ENCODE peak calls at places on chromosomes 1 and 21, in four cellular contexts. J is Panc1, F is hepatocyte, E is HAP-1. H is an unnamed sample.

GRCh38 chr1:173243300-173243699 is 36.2 kb upstream of the TNFSF4 start:
- DNase-seq in E (no peak), F (no peak), J (no peak), H (no peak)

GRCh38 chr21:24223625-24224024 is 1383.7 kb downstream of the MRPL39 start:
- DNase-seq in F (no peak), E (no peak), J (no peak), H (no peak)

GRCh38 chr1:64934115-64934880 is 32.1 kb downstream of the JAK1 start:
- DNase-seq in F (peak; percentile 38), E (no peak), J (no peak), H (peak; percentile 56)

GRCh38 chr1:89629146-89629545 is 3.8 kb upstream of the LRRC8C start:
- DNase-seq in F (no peak), J (no peak), E (no peak), H (no peak)

GRCh38 chr1:23462766-23463165 is 21.2 kb downstream of the ASAP3 start:
- DNase-seq in E (no peak), F (no peak), J (no peak), H (no peak)

GRCh38 chr1:173122958-173123852 is 72.5 kb upstream of the TNFSF18 start:
- DNase-seq in J (peak; percentile 25), E (no peak), F (peak; percentile 85), H (peak; percentile 86)

GRCh38 chr1:227774051-227774720 is 39.0 kb downstream of the SNAP47 start:
- DNase-seq in J (no peak), F (no peak), E (no peak), H (no peak)

GRCh38 chr1:221712198-221712684 is 29.6 kb downstream of the DUSP10 start:
- DNase-seq in F (peak; percentile 65), J (no peak), E (no peak), H (peak; percentile 88)

GRCh38 chr1:153494976-153495535 is 34.6 kb upstream of the S100A7 start:
- DNase-seq in J (no peak), E (peak; percentile 94), F (peak; percentile 86), H (peak; percentile 29)

GRCh38 chr1:52602328-52603300 is at the start of gene GPX7:
- DNase-seq in J (no peak), F (peak; percentile 52), E (peak; percentile 66), H (no peak)

GRCh38 chr1:109935451-109935900 is 24.8 kb downstream of the CSF1 start:
- DNase-seq in J (no peak), F (peak; percentile 71), E (no peak), H (no peak)

GRCh38 chr1:155186266-155186954 is 12.8 kb downstream of the TRIM46 start:
- DNase-seq in F (peak; percentile 54), J (no peak), E (no peak), H (no peak)

GRCh38 chr1:29893036-29893723 is 656.9 kb downstream of the PTPRU start:
- DNase-seq in E (peak; percentile 13), F (no peak), J (no peak), H (no peak)

GRCh38 chr1:186740324-186740723 is 60.1 kb upstream of the PTGS2 start:
- DNase-seq in F (no peak), E (no peak), J (no peak), H (no peak)

GRCh38 chr1:168470821-168471473 is 72.8 kb downstream of the XCL2 start:
- DNase-seq in J (peak; percentile 7), E (no peak), F (peak; percentile 59), H (peak; percentile 59)

GRCh38 chr1:182261655-182262054 is 129.9 kb downstream of the GLUL start:
- DNase-seq in F (no peak), E (no peak), J (no peak), H (no peak)

GRCh38 chr1:116915182-116915611 is 5.5 kb downstream of the PTGFRN start:
- DNase-seq in J (no peak), E (no peak), F (no peak), H (no peak)

DNA sequence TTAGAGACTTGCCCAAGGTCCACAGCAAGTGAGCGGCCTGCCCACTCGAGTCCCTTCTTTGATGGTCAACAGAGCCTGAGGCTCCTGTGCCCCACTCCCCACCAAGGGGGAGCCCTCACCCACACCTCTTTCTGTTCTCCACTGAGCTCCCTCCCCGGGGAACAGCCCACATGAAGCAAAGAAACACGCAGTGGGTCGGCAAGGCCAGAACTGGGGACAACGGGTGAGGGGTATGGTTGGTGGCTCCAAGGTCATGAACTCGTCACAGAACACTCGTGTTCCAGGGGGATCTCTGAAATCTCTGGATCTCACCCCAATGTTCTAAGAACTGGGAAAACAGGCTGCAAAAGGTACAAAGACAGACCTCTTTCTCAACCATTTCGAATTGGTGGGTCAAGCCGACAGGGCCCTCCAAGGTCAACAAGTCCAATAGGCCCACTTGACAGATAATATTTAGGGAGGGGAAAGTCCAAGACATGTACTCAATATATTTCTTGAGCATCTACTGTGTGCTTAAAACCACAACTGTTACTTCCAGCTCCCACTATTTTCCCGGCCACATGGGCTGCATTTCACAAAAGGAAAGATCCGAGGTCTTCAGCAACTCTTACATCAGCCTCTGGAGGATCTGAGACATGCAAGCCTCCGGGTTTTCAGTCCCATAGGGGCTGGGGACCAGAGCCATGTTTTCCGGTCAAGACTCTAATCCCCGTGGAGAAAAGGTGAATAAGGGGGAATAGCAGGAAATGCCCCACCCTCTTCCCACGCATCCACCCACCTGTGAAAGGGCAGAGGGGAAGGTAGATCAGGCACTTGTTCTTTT is 1.1 kb upstream of the RAP1GAP start:
- DNase-seq in J (no peak), F (no peak), E (no peak), H (no peak)
- H3K27me3 ChIP-seq in J (no peaks in the 10 kb centered on the region), F (no peaks in the 10 kb centered on the region), E (no peaks in the 10 kb centered on the region), H (peaks cover 52% of the 10 kb centered on the region)

DNA sequence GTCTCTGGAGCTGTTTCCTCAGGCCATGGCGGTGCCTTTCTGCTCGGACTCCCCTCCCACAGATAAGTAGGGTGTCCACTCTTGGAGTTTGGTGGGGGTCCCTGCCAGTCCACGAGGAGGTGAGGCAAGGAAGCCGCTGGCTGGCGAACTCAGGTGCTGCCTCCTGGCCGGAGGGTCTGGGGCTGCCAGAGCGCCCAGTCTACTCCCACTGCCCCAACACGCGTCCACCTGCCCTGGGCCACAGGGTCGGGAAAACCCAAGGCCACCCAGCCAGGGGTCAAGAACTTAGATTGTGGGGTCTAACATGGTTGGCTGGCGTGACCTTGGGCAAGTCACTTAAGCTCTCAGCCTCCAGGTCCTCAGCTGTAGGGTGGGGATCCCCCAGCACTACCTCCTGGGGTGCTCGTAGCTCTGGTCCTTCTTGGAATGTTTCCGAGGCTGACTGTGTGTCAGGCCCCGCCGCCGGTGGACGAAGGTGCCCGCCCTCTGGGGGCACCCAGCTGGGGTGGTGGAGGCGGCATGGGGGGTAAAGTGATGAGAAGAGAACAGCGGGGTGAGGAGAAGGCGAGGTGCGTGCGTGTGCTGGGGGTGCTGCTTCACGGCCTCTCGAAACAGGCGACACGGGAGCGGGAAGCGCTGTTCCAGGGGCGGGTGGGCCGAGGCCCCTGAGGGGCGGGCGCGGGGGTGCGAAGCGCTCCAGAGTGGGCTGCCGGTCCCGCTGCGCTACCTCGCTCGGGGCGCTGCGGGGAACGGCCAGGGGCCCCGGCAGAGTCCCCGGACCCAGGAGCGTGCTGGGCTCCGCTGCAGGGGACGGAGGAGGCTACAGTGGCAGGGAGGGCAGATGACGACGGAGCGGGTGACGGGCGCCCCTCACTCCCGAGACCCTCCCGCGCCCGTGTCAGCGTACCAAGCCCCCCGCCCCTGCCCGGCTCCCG is 1.2 kb downstream of the SH2D5 start:
- DNase-seq in E (no peak), J (no peak), F (no peak), H (no peak)
- H3K4me3 ChIP-seq in E (peak overlapping the region; percentile 51), J (peak overlapping the region; percentile 64), F (peak overlapping the region; percentile 51), H (peak overlapping the region; percentile 68)

GRCh38 chr1:82820816-82821215 is 1020.1 kb downstream of the ADGRL2 start:
- DNase-seq in J (no peak), E (no peak), F (no peak), H (no peak)

GRCh38 chr1:82813351-82813750 is 1012.6 kb downstream of the ADGRL2 start:
- DNase-seq in E (no peak), J (no peak), F (no peak), H (no peak)

GRCh38 chr1:82819234-82819633 is 1018.5 kb downstream of the ADGRL2 start:
- DNase-seq in E (no peak), F (no peak), J (no peak), H (no peak)

DNA sequence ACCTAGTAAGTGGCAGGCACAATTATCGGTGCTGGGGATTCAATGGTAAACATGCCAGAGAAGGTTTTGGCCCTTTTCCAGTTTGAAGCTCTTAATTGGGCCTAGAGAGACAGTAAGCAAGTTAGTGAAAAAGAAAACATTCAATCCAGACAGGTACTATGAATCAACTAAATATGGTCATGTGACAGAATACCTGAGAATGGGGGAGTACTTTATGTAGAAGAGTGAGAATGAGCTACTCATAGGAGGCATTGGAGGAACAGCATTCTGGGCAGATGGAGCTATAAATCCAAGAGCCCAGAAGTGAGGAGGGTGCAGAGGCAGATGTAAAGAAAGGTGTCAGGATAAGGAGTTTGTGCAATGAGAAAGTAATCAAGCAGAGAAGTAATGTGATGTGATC is 1017.9 kb downstream of the ADGRL2 start:
- DNase-seq in F (no peak), E (no peak), J (no peak), H (no peak)
- H3K9me3 ChIP-seq in F (no peaks in the 10 kb centered on the region), E (no peaks in the 10 kb centered on the region), J (peaks cover 3% of the 10 kb centered on the region), H (no peaks in the 10 kb centered on the region)

DNA sequence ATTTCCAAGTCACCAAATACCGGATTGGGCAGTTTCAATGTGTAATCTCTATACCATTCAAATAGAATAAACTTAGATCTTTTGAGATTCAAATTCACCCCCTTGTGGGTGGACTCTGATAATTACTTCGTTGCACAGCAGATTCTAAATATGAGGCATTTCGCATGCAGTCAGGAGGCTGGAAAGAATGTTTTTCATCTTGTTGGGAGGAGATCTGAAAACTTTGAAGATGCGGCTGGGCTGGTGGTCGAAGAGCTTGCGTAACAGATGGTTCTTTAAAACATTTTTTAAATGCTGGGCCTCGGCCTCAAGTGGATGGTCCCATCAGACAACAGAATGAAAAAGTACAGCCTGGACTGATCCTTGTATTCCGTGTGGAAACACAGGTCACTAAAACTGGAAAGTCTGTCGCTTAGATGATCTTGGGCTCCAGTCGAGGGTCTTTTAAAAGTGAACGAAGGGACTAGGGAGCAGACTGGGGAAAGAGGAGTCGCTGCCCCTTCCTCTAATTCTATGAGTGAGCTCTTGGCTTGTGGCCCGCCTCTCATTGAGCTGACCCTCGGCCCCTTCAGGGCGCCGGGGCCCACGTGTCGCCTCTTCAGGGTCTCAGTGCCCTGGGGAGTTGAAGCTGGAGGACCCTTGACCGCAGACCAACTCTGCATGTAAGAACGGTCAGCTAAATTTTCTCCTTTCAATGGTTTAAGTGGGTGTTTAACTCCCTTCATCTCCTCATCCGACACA is 10.6 kb downstream of the NR5A2 start:
- DNase-seq in J (no peak), E (peak; percentile 46), F (no peak), H (no peak)
- H3K27me3 ChIP-seq in J (no peaks in the 10 kb centered on the region), E (no peaks in the 10 kb centered on the region), F (peaks cover 91% of the 10 kb centered on the region), H (peaks cover 98% of the 10 kb centered on the region)

GRCh38 chr21:43749686-43750262 is 26.3 kb downstream of the CSTB start:
- DNase-seq in F (no peak), E (no peak), J (no peak), H (no peak)
- H3K4me3 ChIP-seq in F (no peak overlapping the region), E (no peak overlapping the region), J (no peak overlapping the region), H (no peak overlapping the region)

DNA sequence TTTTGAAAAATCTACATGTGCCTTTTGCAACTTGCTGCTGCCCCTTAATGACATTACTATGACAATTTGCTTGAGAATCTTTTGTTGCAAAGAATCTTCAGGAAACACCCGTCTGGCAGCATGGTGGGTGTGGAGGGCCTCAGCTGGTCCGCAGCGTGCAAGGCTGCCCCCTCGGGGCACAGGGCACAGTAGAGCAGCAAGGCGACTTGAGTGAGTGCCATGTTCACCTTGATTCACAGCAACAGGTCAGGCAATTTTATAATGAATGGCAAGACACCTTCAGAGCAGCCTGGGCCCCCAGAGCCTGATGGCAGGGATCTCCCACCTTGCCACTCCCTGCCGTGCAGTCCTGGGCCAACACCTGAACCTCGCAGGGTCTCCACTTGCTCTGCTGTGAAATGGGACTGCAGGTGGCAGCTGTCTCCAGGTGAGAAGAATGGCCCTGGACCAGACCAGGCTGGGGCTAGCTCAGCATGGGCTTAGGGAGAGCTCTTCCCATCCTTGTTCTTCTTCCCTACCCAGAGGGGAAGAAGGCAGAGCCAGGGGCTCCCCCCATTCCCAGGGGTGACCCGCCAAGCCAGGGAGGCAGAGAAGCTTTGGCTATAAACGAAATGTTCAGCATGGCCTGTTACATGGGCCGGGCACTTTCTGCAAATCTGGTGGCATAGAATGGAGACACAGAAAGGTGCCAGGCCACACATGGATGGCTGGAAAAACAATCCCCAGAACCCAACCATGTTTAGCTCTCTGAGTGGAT is 34.5 kb upstream of the ACTRT2 start:
- DNase-seq in J (no peak), E (peak; percentile 0), F (no peak), H (no peak)
- H3K9me3 ChIP-seq in J (no peaks in the 10 kb centered on the region), E (no peaks in the 10 kb centered on the region), F (no peaks in the 10 kb centered on the region), H (peaks cover 82% of the 10 kb centered on the region)

H was measured in AG04450.